ENCODE peak calls at places on chromosome 3, in ten cellular contexts. C, B, N, Y, A, M, K, X, U and P are unnamed samples.

GRCh38 chr3:167840247-167840646 is 104.7 kb downstream of the SERPINI1 start:
- DNase-seq in C (no peak), B (no peak), N (no peak), Y (no peak), A (no peak), M (no peak), K (no peak), X (no peak), U (no peak), P (no peak)

GRCh38 chr3:140809326-140809725 is 131.5 kb downstream of the TRIM42 start:
- DNase-seq in C (no peak), B (no peak), N (no peak), Y (no peak), A (no peak), M (no peak), K (no peak), X (no peak), U (no peak), P (no peak)

GRCh38 chr3:136078421-136079364 is 113.2 kb downstream of the PPP2R3A start:
- DNase-seq in C (no peak), B (no peak), N (no peak), Y (no peak), A (peak), M (no peak), K (no peak), X (no peak), U (peak), P (no peak)

GRCh38 chr3:42486814-42487569 is 15.5 kb upstream of the VIPR1 start:
- DNase-seq in C (no peak), B (no peak), N (no peak), Y (no peak), A (no peak), M (no peak), K (no peak), X (no peak), U (no peak), P (no peak)

GRCh38 chr3:194938845-194939531 is 253.3 kb downstream of the FAM43A start:
- DNase-seq in C (no peak), B (no peak), N (no peak), Y (no peak), A (no peak), M (no peak), K (no peak), X (no peak), U (no peak), P (no peak)

GRCh38 chr3:114660124-114660523 is 366.3 kb downstream of the TIGIT start:
- DNase-seq in C (no peak), B (no peak), N (no peak), Y (no peak), A (no peak), M (no peak), K (no peak), X (no peak), U (no peak), P (no peak)

GRCh38 chr3:71968491-71968890 is 183.5 kb upstream of the PROK2 start:
- DNase-seq in C (no peak), B (no peak), N (no peak), Y (no peak), A (no peak), M (no peak), K (no peak), X (no peak), U (no peak), P (no peak)

GRCh38 chr3:143201066-143201465 is 81.5 kb downstream of the CHST2 start:
- DNase-seq in C (no peak), B (no peak), N (no peak), Y (no peak), A (no peak), M (no peak), K (no peak), X (no peak), U (no peak), P (no peak)

GRCh38 chr3:5572168-5572567 is 384.7 kb downstream of the EDEM1 start:
- DNase-seq in C (no peak), B (no peak), N (no peak), Y (no peak), A (no peak), M (no peak), K (no peak), X (no peak), U (no peak), P (no peak)

GRCh38 chr3:117322866-117323265 is 613.3 kb downstream of the TUSC7 start:
- DNase-seq in C (no peak), B (no peak), N (no peak), Y (no peak), A (no peak), M (no peak), K (peak), X (peak), U (no peak), P (no peak)